ENCODE peak calls at places on chromosome 13, in nine cellular contexts. Q, Y, B, V, N, H, W, K and C are unnamed samples.

GRCh38 chr13:76440568-76440967 is 445.6 kb downstream of the KCTD12 start:
- DNase-seq in Q (no peak), Y (no peak), B (no peak), V (no peak), N (no peak), H (no peak), W (no peak), K (no peak), C (no peak)

GRCh38 chr13:113421673-113422270 is 31.5 kb downstream of the ADPRHL1 start:
- DNase-seq in Q (no peak), Y (no peak), B (no peak), V (no peak), N (no peak), H (peak), W (no peak), K (no peak), C (no peak)

GRCh38 chr13:28329395-28330158 is 165.4 kb downstream of the FLT1 start:
- DNase-seq in Q (peak), Y (no peak), B (peak), V (no peak), N (no peak), H (peak), W (no peak), K (no peak), C (peak)

GRCh38 chr13:79075703-79076102 is 330.4 kb downstream of the RBM26 start:
- DNase-seq in Q (no peak), Y (no peak), B (no peak), V (no peak), N (no peak), H (no peak), W (no peak), K (no peak), C (no peak)

GRCh38 chr13:99329477-99329876 is 22.3 kb upstream of the GPR183 start:
- DNase-seq in Q (no peak), Y (no peak), B (no peak), V (no peak), N (no peak), H (no peak), W (no peak), K (no peak), C (no peak)

GRCh38 chr13:22198656-22199217 is 527.9 kb downstream of the FGF9 start:
- DNase-seq in Q (no peak), Y (peak), B (no peak), V (no peak), N (peak), H (no peak), W (no peak), K (no peak), C (no peak)

GRCh38 chr13:19910336-19911072 is 47.1 kb upstream of the ZMYM5 start:
- DNase-seq in Q (peak), Y (no peak), B (peak), V (no peak), N (no peak), H (no peak), W (no peak), K (no peak), C (no peak)

GRCh38 chr13:89965252-89965651 is 1382.2 kb upstream of the MIR17HG start:
- DNase-seq in Q (no peak), Y (no peak), B (no peak), V (no peak), N (no peak), H (no peak), W (no peak), K (no peak), C (no peak)

GRCh38 chr13:64480648-64481047 is 2749.5 kb downstream of the PCDH9 start:
- DNase-seq in Q (no peak), Y (no peak), B (no peak), V (no peak), N (no peak), H (no peak), W (no peak), K (no peak), C (no peak)

GRCh38 chr13:50130686-50131051 is 115.4 kb downstream of the KCNRG start:
- DNase-seq in Q (no peak), Y (no peak), B (peak), V (no peak), N (no peak), H (no peak), W (no peak), K (peak), C (no peak)

GRCh38 chr13:111117289-111117688 is 2.2 kb downstream of the ARHGEF7 start:
- DNase-seq in Q (no peak), Y (no peak), B (no peak), V (no peak), N (no peak), H (no peak), W (no peak), K (no peak), C (no peak)

GRCh38 chr13:32267836-32268439 is 47.2 kb downstream of the ZAR1L start:
- DNase-seq in Q (no peak), Y (no peak), B (no peak), V (peak), N (no peak), H (peak), W (no peak), K (peak), C (no peak)

GRCh38 chr13:66933994-66934393 is 296.1 kb downstream of the PCDH9 start:
- DNase-seq in Q (peak), Y (no peak), B (peak), V (no peak), N (no peak), H (no peak), W (no peak), K (no peak), C (no peak)

GRCh38 chr13:109331898-109332297 is 454.5 kb downstream of the IRS2 start:
- DNase-seq in Q (no peak), Y (no peak), B (peak), V (no peak), N (no peak), H (peak), W (no peak), K (no peak), C (peak)

GRCh38 chr13:30362005-30362788 is 54.8 kb upstream of the KATNAL1 start:
- DNase-seq in Q (no peak), Y (no peak), B (no peak), V (no peak), N (no peak), H (no peak), W (no peak), K (no peak), C (no peak)

GRCh38 chr13:108409735-108410134 is 140.2 kb downstream of the TNFSF13B start:
- DNase-seq in Q (no peak), Y (no peak), B (no peak), V (no peak), N (no peak), H (no peak), W (no peak), K (no peak), C (no peak)

GRCh38 chr13:106570354-106570822 is 2.5 kb upstream of the ARGLU1 start:
- DNase-seq in Q (no peak), Y (no peak), B (peak), V (peak), N (no peak), H (peak), W (peak), K (peak), C (no peak)